ENCODE peak calls at places on chromosomes 11 and 22, in eight cellular contexts. One of them, this sample, is unnamed. For H3K9me3, the result is how much of the 10 kb centered on the place peaks cover.

GRCh38 chr22:43637861-43638260 is 174.2 kb downstream of the EFCAB6 start:
- DNase-seq in CD4-positive, alpha-beta T cell: no peak
- DNase-seq in tibial artery: no peak
- DNase-seq in GM12878: no peak
- DNase-seq in CD4-positive, CD25-positive, alpha-beta regulatory T cell: no peak
- DNase-seq in fibroblast of lung: no peak
- DNase-seq in CD8-positive, alpha-beta T cell: no peak
- DNase-seq in iPS DF 6.9: no peak
- DNase-seq in this sample: no peak

GRCh38 chr11:125167954-125168821 is 3.6 kb downstream of the PKNOX2 start:
- DNase-seq in iPS DF 6.9: no peak
- DNase-seq in GM12878: no peak
- DNase-seq in CD8-positive, alpha-beta T cell: no peak
- DNase-seq in fibroblast of lung: peak
- DNase-seq in CD4-positive, alpha-beta T cell: no peak
- DNase-seq in tibial artery: no peak
- DNase-seq in CD4-positive, CD25-positive, alpha-beta regulatory T cell: no peak
- DNase-seq in this sample: no peak

GRCh38 chr11:123430736-123431356 is 777 bp downstream of the GRAMD1B start:
- DNase-seq in iPS DF 6.9: peak
- DNase-seq in CD8-positive, alpha-beta T cell: peak
- DNase-seq in GM12878: no peak
- DNase-seq in fibroblast of lung: peak
- DNase-seq in CD4-positive, alpha-beta T cell: peak
- DNase-seq in tibial artery: peak
- DNase-seq in CD4-positive, CD25-positive, alpha-beta regulatory T cell: peak
- DNase-seq in this sample: peak

GRCh38 chr11:46367244-46367915 is 14.1 kb upstream of the MDK start:
- DNase-seq in CD4-positive, CD25-positive, alpha-beta regulatory T cell: peak
- DNase-seq in fibroblast of lung: peak
- DNase-seq in iPS DF 6.9: no peak
- DNase-seq in GM12878: no peak
- DNase-seq in CD8-positive, alpha-beta T cell: peak
- DNase-seq in CD4-positive, alpha-beta T cell: peak
- DNase-seq in tibial artery: peak
- DNase-seq in this sample: peak

GRCh38 chr11:83520849-83521248 is 234.7 kb upstream of the CCDC90B start:
- DNase-seq in GM12878: no peak
- DNase-seq in iPS DF 6.9: no peak
- DNase-seq in tibial artery: no peak
- DNase-seq in CD8-positive, alpha-beta T cell: no peak
- DNase-seq in CD4-positive, CD25-positive, alpha-beta regulatory T cell: no peak
- DNase-seq in CD4-positive, alpha-beta T cell: no peak
- DNase-seq in fibroblast of lung: no peak
- DNase-seq in this sample: no peak

GRCh38 chr11:47451990-47452389 is 3.1 kb upstream of the RAPSN start:
- DNase-seq in GM12878: no peak
- DNase-seq in tibial artery: no peak
- DNase-seq in CD8-positive, alpha-beta T cell: no peak
- DNase-seq in CD4-positive, CD25-positive, alpha-beta regulatory T cell: no peak
- DNase-seq in CD4-positive, alpha-beta T cell: no peak
- DNase-seq in fibroblast of lung: no peak
- DNase-seq in iPS DF 6.9: no peak
- DNase-seq in this sample: no peak

GRCh38 chr11:130214861-130215530 is 55.4 kb downstream of the ST14 start:
- DNase-seq in CD8-positive, alpha-beta T cell: no peak
- DNase-seq in CD4-positive, CD25-positive, alpha-beta regulatory T cell: no peak
- DNase-seq in CD4-positive, alpha-beta T cell: no peak
- DNase-seq in fibroblast of lung: no peak
- DNase-seq in GM12878: no peak
- DNase-seq in tibial artery: no peak
- DNase-seq in iPS DF 6.9: no peak
- DNase-seq in this sample: no peak

GRCh38 chr11:65315204-65315865 is 669 bp downstream of the CDC42EP2 start:
- DNase-seq in iPS DF 6.9: peak
- DNase-seq in CD4-positive, alpha-beta T cell: peak
- DNase-seq in fibroblast of lung: peak
- DNase-seq in CD8-positive, alpha-beta T cell: peak
- DNase-seq in CD4-positive, CD25-positive, alpha-beta regulatory T cell: peak
- DNase-seq in tibial artery: peak
- DNase-seq in GM12878: no peak
- DNase-seq in this sample: peak

GRCh38 chr11:34570584-34570983 is 50.3 kb upstream of the EHF start:
- DNase-seq in tibial artery: no peak
- DNase-seq in iPS DF 6.9: no peak
- DNase-seq in fibroblast of lung: peak
- DNase-seq in CD4-positive, alpha-beta T cell: no peak
- DNase-seq in CD8-positive, alpha-beta T cell: no peak
- DNase-seq in GM12878: no peak
- DNase-seq in CD4-positive, CD25-positive, alpha-beta regulatory T cell: no peak
- DNase-seq in this sample: no peak

GRCh38 chr11:115398333-115398732 is 105.9 kb downstream of the CADM1 start:
- DNase-seq in tibial artery: no peak
- DNase-seq in fibroblast of lung: no peak
- DNase-seq in CD4-positive, CD25-positive, alpha-beta regulatory T cell: no peak
- DNase-seq in GM12878: no peak
- DNase-seq in iPS DF 6.9: no peak
- DNase-seq in CD4-positive, alpha-beta T cell: no peak
- DNase-seq in CD8-positive, alpha-beta T cell: no peak
- DNase-seq in this sample: no peak

GRCh38 chr22:35477911-35478582 is 62.6 kb upstream of the RASD2 start:
- DNase-seq in GM12878: no peak
- DNase-seq in fibroblast of lung: peak
- DNase-seq in CD4-positive, CD25-positive, alpha-beta regulatory T cell: no peak
- DNase-seq in tibial artery: no peak
- DNase-seq in CD4-positive, alpha-beta T cell: no peak
- DNase-seq in iPS DF 6.9: no peak
- DNase-seq in CD8-positive, alpha-beta T cell: no peak
- DNase-seq in this sample: peak

GRCh38 chr22:42286205-42286604 is 15.8 kb upstream of the TCF20 start:
- DNase-seq in tibial artery: no peak
- DNase-seq in iPS DF 6.9: no peak
- DNase-seq in fibroblast of lung: no peak
- DNase-seq in CD4-positive, alpha-beta T cell: no peak
- DNase-seq in CD8-positive, alpha-beta T cell: no peak
- DNase-seq in CD4-positive, CD25-positive, alpha-beta regulatory T cell: peak
- DNase-seq in GM12878: no peak
- DNase-seq in this sample: no peak

DNA sequence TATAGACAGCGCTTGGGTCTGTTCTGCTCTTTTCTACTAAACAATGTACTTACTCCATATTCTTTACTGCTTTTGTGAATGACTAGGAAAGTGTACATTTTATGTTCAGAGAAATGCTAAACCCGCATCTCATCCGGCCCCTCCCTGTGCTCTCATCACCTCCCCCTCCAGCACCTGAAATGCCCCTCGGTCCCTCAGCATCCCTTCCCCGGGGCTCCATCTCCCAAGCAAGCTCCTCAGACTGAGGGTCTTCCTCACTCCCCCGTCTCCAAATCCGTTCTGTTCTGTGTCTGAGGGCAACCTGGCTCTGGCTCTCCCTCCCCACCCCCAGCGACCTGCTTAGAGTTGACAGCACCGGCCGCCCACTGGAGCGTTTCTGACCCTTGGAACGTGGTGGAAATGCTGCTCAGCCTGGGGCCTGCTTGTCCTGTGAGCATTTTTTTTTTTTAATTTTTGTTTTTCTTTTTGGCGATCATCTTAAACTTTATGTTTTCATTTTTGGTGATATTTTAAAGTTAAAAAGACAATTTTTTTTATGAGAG is 1.4 kb downstream of the SELENOO start:
- DNase-seq in fibroblast of lung: no peak
- DNase-seq in iPS DF 6.9: no peak
- DNase-seq in GM12878: no peak
- DNase-seq in CD4-positive, alpha-beta T cell: no peak
- DNase-seq in CD8-positive, alpha-beta T cell: no peak
- DNase-seq in CD4-positive, CD25-positive, alpha-beta regulatory T cell: no peak
- DNase-seq in tibial artery: no peak
- DNase-seq in this sample: peak
- H3K27ac ChIP-seq in fibroblast of lung: peak
- H3K27ac ChIP-seq in iPS DF 6.9: no peak
- H3K27ac ChIP-seq in GM12878: peak
- H3K27ac ChIP-seq in CD4-positive, alpha-beta T cell: no peak
- H3K27ac ChIP-seq in CD8-positive, alpha-beta T cell: no peak
- H3K27ac ChIP-seq in CD4-positive, CD25-positive, alpha-beta regulatory T cell: no peak
- H3K27ac ChIP-seq in tibial artery: no peak
- H3K27ac ChIP-seq in this sample: no peak

DNA sequence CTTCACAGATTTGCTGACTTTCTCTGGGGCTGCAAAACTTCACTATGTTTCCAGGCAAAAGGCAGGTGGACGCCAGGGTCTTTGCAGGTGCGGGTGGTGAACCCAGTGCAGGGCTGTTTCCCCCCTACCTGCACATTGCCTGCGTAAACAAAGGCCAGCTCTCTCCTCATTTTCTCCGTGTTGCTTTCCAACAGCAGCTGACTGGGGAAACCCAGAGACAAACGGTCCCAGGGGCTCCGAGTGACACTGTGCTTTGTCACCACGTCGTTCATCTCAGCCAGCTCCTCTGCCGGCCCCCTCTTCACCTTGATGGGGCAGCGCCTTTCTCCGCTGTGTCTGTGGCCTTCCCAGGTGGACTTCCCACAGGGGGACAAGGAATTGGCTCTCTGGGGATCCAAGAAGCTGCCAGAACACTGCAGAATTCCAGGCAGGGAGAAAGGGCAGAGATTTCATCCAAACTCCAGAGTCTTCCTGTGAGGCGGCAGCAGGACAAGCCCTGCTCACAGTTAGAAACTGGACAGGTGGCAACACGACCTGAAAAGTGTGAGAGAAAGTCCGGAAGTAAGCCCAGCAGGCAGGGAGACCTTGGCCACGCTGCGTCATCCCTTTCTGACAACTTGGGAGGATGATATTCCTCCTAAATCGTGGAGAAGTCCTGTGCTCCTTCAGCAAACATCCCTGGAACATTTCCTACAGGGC is 1493.7 kb downstream of the TBC1D22A start:
- DNase-seq in GM12878: no peak
- DNase-seq in fibroblast of lung: no peak
- DNase-seq in CD4-positive, alpha-beta T cell: no peak
- DNase-seq in tibial artery: peak
- DNase-seq in CD4-positive, CD25-positive, alpha-beta regulatory T cell: no peak
- DNase-seq in iPS DF 6.9: no peak
- DNase-seq in CD8-positive, alpha-beta T cell: no peak
- DNase-seq in this sample: no peak
- H3K9me3 ChIP-seq in GM12878: under half
- H3K9me3 ChIP-seq in fibroblast of lung: under half
- H3K9me3 ChIP-seq in CD4-positive, alpha-beta T cell: under half
- H3K9me3 ChIP-seq in tibial artery: under half
- H3K9me3 ChIP-seq in CD4-positive, CD25-positive, alpha-beta regulatory T cell: under half
- H3K9me3 ChIP-seq in iPS DF 6.9: under half
- H3K9me3 ChIP-seq in CD8-positive, alpha-beta T cell: under half
- H3K9me3 ChIP-seq in this sample: under half

GRCh38 chr22:22933807-22934542 is 46.4 kb downstream of the IGLL5 start:
- DNase-seq in CD4-positive, alpha-beta T cell: no peak
- DNase-seq in CD4-positive, CD25-positive, alpha-beta regulatory T cell: no peak
- DNase-seq in fibroblast of lung: no peak
- DNase-seq in tibial artery: no peak
- DNase-seq in GM12878: no peak
- DNase-seq in CD8-positive, alpha-beta T cell: no peak
- DNase-seq in iPS DF 6.9: no peak
- DNase-seq in this sample: no peak
- H3K27ac ChIP-seq in CD4-positive, alpha-beta T cell: no peak
- H3K27ac ChIP-seq in CD4-positive, CD25-positive, alpha-beta regulatory T cell: no peak
- H3K27ac ChIP-seq in fibroblast of lung: no peak
- H3K27ac ChIP-seq in tibial artery: no peak
- H3K27ac ChIP-seq in GM12878: peak
- H3K27ac ChIP-seq in CD8-positive, alpha-beta T cell: no peak
- H3K27ac ChIP-seq in iPS DF 6.9: no peak
- H3K27ac ChIP-seq in this sample: no peak

GRCh38 chr11:3368199-3368598 is 10.7 kb downstream of the ZNF195 start:
- DNase-seq in CD8-positive, alpha-beta T cell: no peak
- DNase-seq in tibial artery: no peak
- DNase-seq in iPS DF 6.9: no peak
- DNase-seq in CD4-positive, alpha-beta T cell: no peak
- DNase-seq in GM12878: no peak
- DNase-seq in CD4-positive, CD25-positive, alpha-beta regulatory T cell: no peak
- DNase-seq in fibroblast of lung: no peak
- DNase-seq in this sample: no peak
- H3K9me3 ChIP-seq in CD8-positive, alpha-beta T cell: under half
- H3K9me3 ChIP-seq in tibial artery: under half
- H3K9me3 ChIP-seq in iPS DF 6.9: under half
- H3K9me3 ChIP-seq in CD4-positive, alpha-beta T cell: under half
- H3K9me3 ChIP-seq in GM12878: under half
- H3K9me3 ChIP-seq in CD4-positive, CD25-positive, alpha-beta regulatory T cell: half or more
- H3K9me3 ChIP-seq in fibroblast of lung: under half
- H3K9me3 ChIP-seq in this sample: under half

GRCh38 chr11:111193924-111194490 is 51.5 kb upstream of the POU2AF2 start:
- DNase-seq in CD4-positive, alpha-beta T cell: no peak
- DNase-seq in CD8-positive, alpha-beta T cell: no peak
- DNase-seq in tibial artery: no peak
- DNase-seq in fibroblast of lung: no peak
- DNase-seq in iPS DF 6.9: no peak
- DNase-seq in CD4-positive, CD25-positive, alpha-beta regulatory T cell: no peak
- DNase-seq in GM12878: no peak
- DNase-seq in this sample: no peak

GRCh38 chr11:111200010-111200534 is 45.5 kb upstream of the POU2AF2 start:
- DNase-seq in iPS DF 6.9: no peak
- DNase-seq in fibroblast of lung: no peak
- DNase-seq in tibial artery: no peak
- DNase-seq in GM12878: no peak
- DNase-seq in CD8-positive, alpha-beta T cell: no peak
- DNase-seq in CD4-positive, CD25-positive, alpha-beta regulatory T cell: no peak
- DNase-seq in CD4-positive, alpha-beta T cell: no peak
- DNase-seq in this sample: no peak

GRCh38 chr11:111194789-111195188 is 50.7 kb upstream of the POU2AF2 start:
- DNase-seq in iPS DF 6.9: no peak
- DNase-seq in tibial artery: no peak
- DNase-seq in GM12878: no peak
- DNase-seq in CD4-positive, CD25-positive, alpha-beta regulatory T cell: no peak
- DNase-seq in CD8-positive, alpha-beta T cell: no peak
- DNase-seq in fibroblast of lung: no peak
- DNase-seq in CD4-positive, alpha-beta T cell: no peak
- DNase-seq in this sample: no peak

GRCh38 chr11:111189466-111189865 is 56.1 kb upstream of the POU2AF2 start:
- DNase-seq in CD4-positive, CD25-positive, alpha-beta regulatory T cell: no peak
- DNase-seq in iPS DF 6.9: no peak
- DNase-seq in tibial artery: no peak
- DNase-seq in fibroblast of lung: no peak
- DNase-seq in GM12878: no peak
- DNase-seq in CD8-positive, alpha-beta T cell: no peak
- DNase-seq in CD4-positive, alpha-beta T cell: no peak
- DNase-seq in this sample: no peak

DNA sequence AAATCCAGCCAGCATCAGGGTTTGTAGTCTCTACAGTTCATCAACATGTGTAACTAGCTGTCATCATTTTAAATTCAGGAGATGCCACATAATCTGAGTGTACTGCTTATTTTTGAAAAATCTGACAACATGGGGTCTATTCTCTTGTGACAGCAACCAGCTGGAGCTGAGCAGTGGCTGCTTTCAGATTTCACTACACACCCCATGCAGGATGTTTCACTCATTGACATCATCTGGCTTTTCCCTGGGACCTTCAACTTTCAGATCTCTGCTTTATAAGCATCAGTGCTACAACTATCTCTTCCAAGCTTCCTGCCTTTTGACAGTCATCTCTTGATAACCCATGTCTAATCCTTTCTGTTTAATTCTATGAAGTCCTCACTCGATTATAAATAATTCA is 50.3 kb upstream of the POU2AF2 start:
- DNase-seq in CD4-positive, alpha-beta T cell: no peak
- DNase-seq in tibial artery: no peak
- DNase-seq in iPS DF 6.9: no peak
- DNase-seq in GM12878: no peak
- DNase-seq in CD8-positive, alpha-beta T cell: no peak
- DNase-seq in fibroblast of lung: no peak
- DNase-seq in CD4-positive, CD25-positive, alpha-beta regulatory T cell: no peak
- DNase-seq in this sample: no peak
- H3K27ac ChIP-seq in CD4-positive, alpha-beta T cell: no peak
- H3K27ac ChIP-seq in tibial artery: no peak
- H3K27ac ChIP-seq in iPS DF 6.9: no peak
- H3K27ac ChIP-seq in GM12878: no peak
- H3K27ac ChIP-seq in CD8-positive, alpha-beta T cell: no peak
- H3K27ac ChIP-seq in fibroblast of lung: no peak
- H3K27ac ChIP-seq in CD4-positive, CD25-positive, alpha-beta regulatory T cell: no peak
- H3K27ac ChIP-seq in this sample: no peak

GRCh38 chr22:47570851-47571250 is 808.4 kb downstream of the TBC1D22A start:
- DNase-seq in GM12878: no peak
- DNase-seq in CD4-positive, alpha-beta T cell: no peak
- DNase-seq in iPS DF 6.9: no peak
- DNase-seq in CD4-positive, CD25-positive, alpha-beta regulatory T cell: no peak
- DNase-seq in tibial artery: no peak
- DNase-seq in fibroblast of lung: no peak
- DNase-seq in CD8-positive, alpha-beta T cell: no peak
- DNase-seq in this sample: no peak
- H3K9me3 ChIP-seq in GM12878: under half
- H3K9me3 ChIP-seq in CD4-positive, alpha-beta T cell: under half
- H3K9me3 ChIP-seq in iPS DF 6.9: under half
- H3K9me3 ChIP-seq in CD4-positive, CD25-positive, alpha-beta regulatory T cell: under half
- H3K9me3 ChIP-seq in tibial artery: under half
- H3K9me3 ChIP-seq in fibroblast of lung: under half
- H3K9me3 ChIP-seq in CD8-positive, alpha-beta T cell: under half
- H3K9me3 ChIP-seq in this sample: under half

This sample was measured in thyroid gland.